ENCODE peak calls at places on chromosomes 12 and 14, in four cellular contexts. O, G, H and L are unnamed samples.

GRCh38 chr12:65536876-65537661 is 258.6 kb downstream of the MSRB3 start:
- DNase-seq in G (no peak), O (no peak), H (no peak), L (no peak)

GRCh38 chr12:50419112-50419909 is 18.6 kb downstream of the LARP4 start:
- DNase-seq in H (peak; percentile 27), G (no peak), O (no peak), L (no peak)

GRCh38 chr12:93198086-93198485 is 179.6 kb upstream of the NUDT4 start:
- DNase-seq in G (peak; percentile 39), H (no peak), O (no peak), L (no peak)

GRCh38 chr12:63982787-63983186 is 138.3 kb downstream of the SRGAP1 start:
- DNase-seq in G (no peak), H (no peak), O (no peak), L (no peak)

GRCh38 chr12:106739815-106740552 is 34.5 kb upstream of the RIC8B start:
- DNase-seq in G (no peak), H (peak; percentile 63), O (no peak), L (no peak)

GRCh38 chr14:102491366-102491765 is 18.2 kb downstream of the ANKRD9 start:
- DNase-seq in G (no peak), O (no peak), H (no peak), L (no peak)

GRCh38 chr14:101711041-101711861 is 50.3 kb upstream of the PPP2R5C start:
- DNase-seq in O (no peak), H (peak; percentile 40), G (no peak), L (no peak)

GRCh38 chr14:28671425-28671824 is 95.2 kb upstream of the FOXG1 start:
- DNase-seq in O (no peak), H (no peak), G (no peak), L (no peak)

GRCh38 chr12:614727-615060 is 48.6 kb downstream of the NINJ2 start:
- DNase-seq in G (no peak), O (no peak), H (no peak), L (no peak)

GRCh38 chr12:63964301-63964700 is 119.8 kb downstream of the SRGAP1 start:
- DNase-seq in G (no peak), H (no peak), O (no peak), L (no peak)

GRCh38 chr14:22226381-22226780 is 362.6 kb downstream of the DAD1 start:
- DNase-seq in H (peak; percentile 3), O (no peak), G (no peak), L (no peak)
- TF ChIP-seq NFIC in H (no peak), O (no peak), G (no peak), L (no peak)

GRCh38 chr12:62860501-62861156 is 74.3 kb downstream of the PPM1H start:
- DNase-seq in O (no peak), H (no peak), G (no peak), L (no peak)
- H2AFZ ChIP-seq in O (no peak overlapping the region), H (peak overlapping the region; percentile 18), G (no peak overlapping the region), L (peak overlapping the region; percentile 80)

GRCh38 chr12:67832155-67832554 is 157.1 kb upstream of the IFNG-AS1 start:
- DNase-seq in G (no peak), H (no peak), O (no peak), L (no peak)
- TF ChIP-seq NFIC in G (no peak), H (no peak), O (no peak), L (no peak)

DNA sequence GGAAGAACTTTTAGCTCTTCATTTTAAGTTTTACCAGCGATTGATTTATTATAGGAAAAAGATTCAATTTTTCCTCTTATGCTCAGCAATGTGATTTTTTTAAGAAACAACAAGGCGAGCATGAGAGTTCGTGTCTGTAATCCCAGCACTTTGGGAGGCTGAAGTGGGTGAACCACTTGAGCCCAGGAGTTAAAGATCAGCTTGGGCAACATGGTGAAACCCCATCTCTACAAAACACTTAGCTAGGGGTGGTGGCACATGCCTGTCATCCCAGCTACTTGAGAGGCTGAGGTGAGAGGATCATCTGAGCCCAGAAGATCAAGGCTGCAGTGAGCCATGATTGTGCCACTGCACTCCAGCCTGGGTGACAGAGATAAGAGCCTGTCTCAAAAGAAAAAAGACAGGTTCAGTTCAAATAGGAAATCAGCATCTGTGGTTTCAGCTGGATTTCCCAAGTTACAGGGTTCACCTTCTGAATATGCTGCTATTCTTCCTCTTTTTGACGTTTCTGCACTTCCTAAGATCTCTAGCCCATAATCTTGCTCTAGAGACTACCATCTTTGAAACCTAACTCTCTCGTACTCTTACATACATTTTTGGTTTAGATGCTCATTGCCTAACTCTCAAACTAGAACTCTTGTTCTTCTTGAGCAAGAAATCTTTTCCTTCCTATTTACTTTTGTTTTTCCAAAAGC is 274.7 kb downstream of the SEC23A start:
- DNase-seq in O (no peak), H (no peak), G (no peak), L (no peak)
- H2AFZ ChIP-seq in O (no peak overlapping the region), H (no peak overlapping the region), G (no peak overlapping the region), L (no peak overlapping the region)

DNA sequence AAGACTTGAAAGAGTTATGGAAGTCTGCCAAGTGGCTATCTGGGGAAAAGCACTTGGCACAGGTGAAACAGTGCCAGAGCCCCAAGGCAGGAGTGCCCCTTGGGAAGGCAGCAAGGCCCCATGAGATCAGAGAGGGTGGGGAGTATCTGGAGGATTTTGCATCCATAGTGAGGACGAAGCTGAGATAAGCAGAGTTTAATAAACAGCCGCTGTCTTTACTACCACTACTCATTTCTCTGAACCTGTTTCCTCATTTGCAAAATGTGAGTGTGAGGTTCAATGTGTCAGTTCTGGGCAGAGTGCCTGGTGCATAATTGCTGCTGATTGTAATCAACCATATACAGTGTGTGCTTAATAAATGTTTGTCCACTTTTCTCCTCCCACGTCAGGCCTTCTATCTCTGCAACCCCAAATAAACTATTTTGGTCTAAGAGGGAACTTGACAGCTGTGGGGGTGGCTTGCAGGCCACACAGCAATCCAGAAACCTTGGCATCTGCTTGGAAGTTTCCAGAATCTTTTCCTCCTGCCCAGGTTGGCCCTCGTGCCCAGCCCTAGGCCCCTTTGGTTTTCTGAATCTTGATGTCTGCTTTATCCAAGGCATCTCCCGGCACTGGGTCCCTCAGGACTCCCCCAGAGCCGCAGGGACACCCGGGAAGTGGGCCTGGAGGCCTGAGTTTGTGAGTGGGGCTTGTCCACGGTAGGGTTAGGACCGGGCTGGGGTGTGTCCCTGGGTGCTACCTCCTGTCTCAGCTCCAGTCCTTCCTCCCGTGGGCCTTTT is 4.5 kb downstream of the ABCB9 start:
- DNase-seq in G (no peak), O (no peak), H (no peak), L (no peak)
- TF ChIP-seq NFIC in G (no peak), O (no peak), H (no peak), L (no peak)

GRCh38 chr14:67573268-67574010 is 26.6 kb downstream of the PIGH start:
- DNase-seq in H (no peak), O (no peak), G (no peak), L (no peak)
- H2AFZ ChIP-seq in H (no peak overlapping the region), O (no peak overlapping the region), G (no peak overlapping the region), L (no peak overlapping the region)

GRCh38 chr14:104227806-104228205 is 89.4 kb downstream of the KIF26A start:
- DNase-seq in H (no peak), G (no peak), O (no peak), L (no peak)
- TF ChIP-seq NFIC in H (no peak), G (no peak), O (no peak), L (no peak)

GRCh38 chr14:93536945-93537344 is 106.2 kb downstream of the UNC79 start:
- DNase-seq in H (no peak), G (peak; percentile 7), O (no peak), L (peak; percentile 43)
- H2AFZ ChIP-seq in H (no peak overlapping the region), G (no peak overlapping the region), O (no peak overlapping the region), L (no peak overlapping the region)

GRCh38 chr12:14390449-14390848 is 25.0 kb downstream of the ATF7IP start:
- DNase-seq in G (no peak), H (no peak), O (no peak), L (no peak)

GRCh38 chr12:14390885-14391530 is 25.5 kb downstream of the ATF7IP start:
- DNase-seq in H (no peak), O (no peak), G (no peak), L (no peak)

GRCh38 chr12:14387472-14387871 is 22.0 kb downstream of the ATF7IP start:
- DNase-seq in G (no peak), H (no peak), O (no peak), L (no peak)

GRCh38 chr12:14379508-14379907 is 14.0 kb downstream of the ATF7IP start:
- DNase-seq in H (no peak), G (no peak), O (no peak), L (no peak)

DNA sequence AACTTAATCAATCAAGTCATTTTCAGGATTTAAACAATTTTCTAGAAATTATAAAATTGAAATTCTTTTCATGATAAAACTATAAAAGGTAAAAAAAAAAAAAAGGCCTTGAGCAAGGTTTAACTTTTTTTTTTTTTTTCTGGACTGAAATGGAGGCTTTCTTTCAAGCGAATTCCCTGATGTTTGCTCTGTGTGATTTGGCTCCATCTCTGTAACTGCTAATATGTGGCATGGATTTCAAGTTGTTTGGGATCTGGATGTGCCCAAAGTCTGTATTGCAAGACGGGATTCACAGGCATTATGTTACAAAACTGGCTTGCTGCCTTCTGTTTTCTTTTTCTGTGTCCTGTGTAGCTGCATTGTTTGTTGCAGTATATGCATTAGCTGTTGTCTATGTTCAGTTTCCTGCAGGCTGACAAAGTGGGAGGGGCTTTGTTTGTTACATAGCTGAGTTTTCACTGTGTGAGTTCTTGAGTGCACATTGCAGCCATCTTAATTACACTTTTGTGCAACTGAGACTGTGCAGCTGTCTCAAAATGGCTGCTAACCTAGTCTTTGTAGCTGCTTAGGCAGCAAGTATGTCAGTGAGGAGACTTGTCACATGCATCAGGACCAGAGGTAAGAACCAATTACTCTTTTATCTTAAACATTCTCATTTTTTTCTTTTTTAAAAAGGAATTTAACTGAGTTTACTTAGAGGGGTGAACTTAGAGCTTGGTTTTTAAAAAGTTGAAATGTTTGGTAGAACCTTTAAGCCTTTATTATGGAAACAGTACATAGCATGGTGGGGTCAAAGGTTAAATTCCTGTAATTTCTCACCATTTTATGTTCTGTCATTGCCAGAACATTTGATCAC is 19.5 kb downstream of the ATF7IP start:
- DNase-seq in G (peak; percentile 88), H (peak; percentile 60), O (peak; percentile 92), L (peak; percentile 60)
- TF ChIP-seq NFIC in G (peak; percentile 50), H (no peak), O (peak; percentile 33), L (no peak)

GRCh38 chr12:13250416-13250815 is 53.9 kb downstream of the EMP1 start:
- DNase-seq in H (no peak), O (no peak), G (no peak), L (no peak)
- H2AFZ ChIP-seq in H (no peak overlapping the region), O (no peak overlapping the region), G (no peak overlapping the region), L (no peak overlapping the region)